ENCODE peak calls at places on chromosome 10, in eight cellular contexts. T is neural crest cell, P is WERI-Rb-1, G is cardiac muscle cell, J is fibroblast of mammary gland, N is left ventricle myocardium inferior, D is WTC11, E is spleen. S is an unnamed sample.

GRCh38 chr10:88461426-88461825 is 121.7 kb downstream of the RNLS start:
- DNase-seq in T (no peak), P (no peak), G (no peak), J (no peak), N (no peak), D (no peak), E (no peak), S (no peak)

GRCh38 chr10:99344715-99345114 is 15.6 kb downstream of the CNNM1 start:
- DNase-seq in T (no peak), P (no peak), G (no peak), J (no peak), N (no peak), D (no peak), E (no peak), S (no peak)

GRCh38 chr10:110496553-110497437 is 912 bp upstream of the DUSP5 start:
- DNase-seq in T (no peak), P (peak; percentile 90), G (no peak), J (no peak), N (no peak), D (no peak), E (peak; percentile 74), S (no peak)

GRCh38 chr10:47420305-47421056 is 36.4 kb upstream of the ZNF488 start:
- DNase-seq in T (no peak), P (no peak), G (no peak), J (no peak), N (no peak), D (no peak), E (peak; percentile 68), S (peak; percentile 77)

GRCh38 chr10:113970641-113971040 is 73.0 kb upstream of the ADRB1 start:
- DNase-seq in T (no peak), P (no peak), G (no peak), J (no peak), N (no peak), D (no peak), E (no peak), S (no peak)

GRCh38 chr10:60479305-60480020 is 89.8 kb upstream of the ANK3 start:
- DNase-seq in T (no peak), P (no peak), G (no peak), J (no peak), N (no peak), D (no peak), E (no peak), S (no peak)

GRCh38 chr10:69800109-69800508 is 1.6 kb upstream of the COL13A1 start:
- DNase-seq in T (peak; percentile 58), P (peak; percentile 73), G (peak; percentile 72), J (peak; percentile 61), N (no peak), D (peak; percentile 72), E (no peak), S (no peak)

GRCh38 chr10:93815304-93816091 is 57.8 kb downstream of the LGI1 start:
- DNase-seq in T (peak; percentile 19), P (peak; percentile 69), G (no peak), J (no peak), N (no peak), D (peak; percentile 14), E (no peak), S (no peak)

GRCh38 chr10:3877092-3878000 is 92.3 kb upstream of the KLF6 start:
- DNase-seq in T (no peak), P (no peak), G (no peak), J (peak; percentile 31), N (no peak), D (no peak), E (no peak), S (no peak)

GRCh38 chr10:37906382-37906781 is 49.0 kb upstream of the ZNF248 start:
- DNase-seq in T (no peak), P (no peak), G (no peak), J (no peak), N (no peak), D (no peak), E (no peak), S (no peak)

GRCh38 chr10:49761789-49762565 is at the start of gene OGDHL:
- DNase-seq in T (peak; percentile 82), P (peak; percentile 68), G (peak; percentile 67), J (peak; percentile 26), N (peak; percentile 56), D (peak; percentile 83), E (peak; percentile 81), S (peak; percentile 89)

GRCh38 chr10:16987129-16987670 is 142.4 kb downstream of the CUBN start:
- DNase-seq in T (no peak), P (no peak), G (peak; percentile 79), J (peak; percentile 75), N (no peak), D (no peak), E (no peak), S (no peak)

GRCh38 chr10:119149157-119149556 is 16.4 kb downstream of the SFXN4 start:
- DNase-seq in T (no peak), P (no peak), G (no peak), J (no peak), N (no peak), D (no peak), E (no peak), S (no peak)

GRCh38 chr10:3091346-3091787 is 24.0 kb downstream of the PFKP start:
- DNase-seq in T (no peak), P (no peak), G (peak; percentile 90), J (peak; percentile 94), N (no peak), D (no peak), E (no peak), S (no peak)

GRCh38 chr10:73875139-73875475 is 752 bp upstream of the CAMK2G start:
- DNase-seq in T (no peak), P (no peak), G (no peak), J (no peak), N (no peak), D (no peak), E (no peak), S (no peak)

GRCh38 chr10:13758302-13758701 is 171.5 kb downstream of the PRPF18 start:
- DNase-seq in T (peak; percentile 18), P (peak; percentile 48), G (peak; percentile 47), J (peak; percentile 40), N (no peak), D (peak; percentile 25), E (no peak), S (no peak)

GRCh38 chr10:90051474-90051873 is 350.1 kb downstream of the KIF20B start:
- DNase-seq in T (no peak), P (no peak), G (no peak), J (no peak), N (no peak), D (no peak), E (peak; percentile 51), S (no peak)

GRCh38 chr10:103659674-103660363 is 166.3 kb downstream of the NEURL1 start:
- DNase-seq in T (no peak), P (no peak), G (peak; percentile 93), J (peak; percentile 86), N (peak; percentile 59), D (peak; percentile 23), E (peak; percentile 86), S (peak; percentile 88)
- TF ChIP-seq CTCF in T (no peak), P (no peak), G (peak; percentile 15), J (peak; percentile 26), N (no peak), D (no peak), E (no peak), S (peak; percentile 33)

GRCh38 chr10:78381072-78381471 is 347.4 kb downstream of the RPS24 start:
- DNase-seq in T (no peak), P (no peak), G (no peak), J (no peak), N (no peak), D (peak; percentile 53), E (no peak), S (no peak)
- TF ChIP-seq CTCF in T (peak; percentile 63), P (peak; percentile 62), G (peak; percentile 41), J (peak; percentile 21), N (no peak), D (peak; percentile 63), E (peak; percentile 30), S (peak; percentile 22)

GRCh38 chr10:126892150-126892872 is 12.9 kb upstream of the DOCK1 start:
- DNase-seq in T (no peak), P (no peak), G (no peak), J (no peak), N (no peak), D (no peak), E (peak; percentile 52), S (no peak)
- TF ChIP-seq CTCF in T (no peak), P (no peak), G (no peak), J (no peak), N (no peak), D (no peak), E (no peak), S (no peak)

GRCh38 chr10:122525788-122526187 is 34.8 kb upstream of the DMBT1 start:
- DNase-seq in T (no peak), P (peak; percentile 20), G (peak; percentile 26), J (no peak), N (no peak), D (no peak), E (no peak), S (no peak)
- TF ChIP-seq CTCF in T (peak; percentile 50), P (peak; percentile 41), G (peak; percentile 27), J (peak; percentile 16), N (peak; percentile 48), D (peak; percentile 27), E (no peak), S (peak; percentile 26)

GRCh38 chr10:5582736-5583135 is 58.0 kb downstream of the CALML3 start:
- DNase-seq in T (no peak), P (peak; percentile 10), G (no peak), J (no peak), N (no peak), D (no peak), E (peak; percentile 71), S (no peak)
- TF ChIP-seq CTCF in T (no peak), P (no peak), G (peak; percentile 10), J (no peak), N (no peak), D (no peak), E (no peak), S (no peak)

DNA sequence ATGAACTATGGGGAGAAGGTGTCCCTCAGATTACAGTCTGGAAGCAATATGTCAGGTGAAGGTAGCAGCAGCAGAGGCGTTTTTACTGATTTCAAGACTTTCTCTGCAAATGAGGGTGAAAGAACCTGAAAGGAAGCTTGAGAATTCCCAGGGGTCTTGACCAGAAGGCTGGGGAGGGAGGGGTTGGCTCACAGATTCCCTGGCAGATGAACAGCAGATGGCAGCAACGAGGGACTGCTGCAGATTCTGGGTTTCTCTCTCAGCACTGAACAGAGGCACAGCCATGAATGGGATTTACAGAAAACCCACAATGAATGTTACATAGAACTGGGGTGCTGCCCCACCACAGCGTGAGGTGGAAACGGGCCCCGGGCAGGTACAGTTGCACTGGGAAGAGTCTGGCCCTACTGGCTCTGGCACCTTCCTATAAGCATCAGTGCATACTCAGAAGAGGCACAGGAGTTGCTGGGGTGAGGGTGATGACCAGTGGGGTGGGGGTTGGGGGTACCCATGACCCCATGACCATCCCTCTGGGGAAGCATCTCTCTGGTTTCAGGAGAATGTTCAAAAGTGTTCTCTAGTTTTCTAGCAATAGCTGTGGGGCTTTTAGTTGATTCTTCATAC is 317.8 kb downstream of the SH2D4B start:
- DNase-seq in T (peak; percentile 41), P (peak; percentile 60), G (no peak), J (no peak), N (no peak), D (peak; percentile 71), E (peak; percentile 60), S (no peak)
- TF ChIP-seq CTCF in T (peak; percentile 61), P (peak; percentile 83), G (no peak), J (no peak), N (peak; percentile 27), D (peak; percentile 27), E (no peak), S (peak; percentile 12)

GRCh38 chr10:5344746-5345145 is 20.0 kb upstream of the UCN3 start:
- DNase-seq in T (no peak), P (no peak), G (no peak), J (no peak), N (no peak), D (no peak), E (no peak), S (no peak)
- TF ChIP-seq CTCF in T (no peak), P (no peak), G (no peak), J (no peak), N (no peak), D (no peak), E (no peak), S (no peak)

GRCh38 chr10:116490028-116490662 is 55.6 kb upstream of the PNLIP start:
- DNase-seq in T (no peak), P (no peak), G (peak; percentile 30), J (peak; percentile 21), N (no peak), D (no peak), E (no peak), S (no peak)
- TF ChIP-seq CTCF in T (peak; percentile 85), P (peak; percentile 37), G (peak; percentile 60), J (peak; percentile 50), N (peak; percentile 68), D (peak; percentile 60), E (peak; percentile 67), S (peak; percentile 78)